ENCODE peak calls at places on chromosomes 12 and 14, in six cellular contexts. W is neural progenitor cell, A is GM23338, C is PC-3, T is MM.1S, H is SK-N-SH. X is an unnamed sample. For H3F3A, the result is how much of the 10 kb centered on the place peaks cover.

GRCh38 chr12:718756-719138 is 33.6 kb upstream of the WNK1 start:
- DNase-seq in A (no peak), H (no peak), T (no peak), W (no peak), C (no peak), X (no peak)

GRCh38 chr12:98425859-98426258 is 89.5 kb upstream of the TMPO start:
- DNase-seq in C (no peak), T (no peak), H (no peak), W (no peak), A (no peak), X (no peak)

GRCh38 chr12:53938276-53939140 is at the start of gene HOXC13:
- DNase-seq in A (peak), W (peak), H (peak), T (peak), C (peak), X (peak)

GRCh38 chr12:121781751-121782615 is 11.5 kb downstream of the RHOF start:
- DNase-seq in W (peak), T (no peak), C (peak), A (no peak), H (no peak), X (peak)

GRCh38 chr12:132152411-132152821 is 8.2 kb downstream of the NOC4L start:
- DNase-seq in A (no peak), C (no peak), T (no peak), H (no peak), W (no peak), X (no peak)

GRCh38 chr12:106195638-106196037 is 52.2 kb downstream of the CKAP4 start:
- DNase-seq in T (no peak), H (no peak), A (no peak), W (no peak), C (no peak), X (peak)

GRCh38 chr14:105420141-105420975 is 731 bp downstream of the MTA1 start:
- DNase-seq in W (no peak), H (peak), A (peak), C (no peak), T (no peak), X (no peak)

GRCh38 chr12:20653871-20654270 is 41.3 kb upstream of the SLCO1C1 start:
- DNase-seq in A (no peak), H (no peak), T (no peak), C (no peak), W (no peak), X (peak)

GRCh38 chr12:103924761-103925641 is 5.2 kb upstream of the HSP90B1 start:
- DNase-seq in T (peak), C (peak), W (no peak), H (no peak), A (no peak), X (peak)

GRCh38 chr12:113161415-113162016 is 12.0 kb downstream of the CFAP73 start:
- DNase-seq in C (peak), H (peak), W (peak), T (no peak), A (peak), X (no peak)

GRCh38 chr14:81219821-81220487 is 805 bp downstream of the GTF2A1 start:
- DNase-seq in W (peak), T (peak), H (peak), C (peak), A (peak), X (peak)

GRCh38 chr14:103023881-103024473 is 33.4 kb downstream of the CDC42BPB start:
- DNase-seq in A (no peak), C (peak), H (peak), W (no peak), T (no peak), X (peak)

GRCh38 chr12:2919249-2919648 is 28.6 kb downstream of the TULP3 start:
- DNase-seq in T (no peak), A (no peak), C (no peak), W (no peak), H (no peak), X (no peak)

GRCh38 chr12:67434653-67435375 is 165.7 kb downstream of the CAND1 start:
- DNase-seq in A (no peak), T (no peak), H (no peak), W (no peak), C (peak), X (peak)

GRCh38 chr14:66601932-66602578 is 94.1 kb downstream of the GPHN start:
- DNase-seq in W (no peak), T (no peak), H (no peak), C (no peak), A (no peak), X (no peak)

GRCh38 chr12:49703647-49704137 is 3.5 kb downstream of the FMNL3 start:
- DNase-seq in C (no peak), A (no peak), T (no peak), H (no peak), W (no peak), X (peak)

GRCh38 chr12:105315130-105315529 is 15.4 kb upstream of the C12orf75 start:
- DNase-seq in W (no peak), A (no peak), H (no peak), C (no peak), T (no peak), X (no peak)

GRCh38 chr14:89617471-89618291 is 200.6 kb upstream of the FOXN3 start:
- DNase-seq in C (peak), H (peak), A (peak), T (peak), W (peak), X (peak)

GRCh38 chr12:118737985-118738540 is 243.3 kb upstream of the SRRM4 start:
- DNase-seq in T (no peak), A (no peak), H (no peak), C (no peak), W (no peak), X (no peak)

GRCh38 chr12:121060149-121061001 is 21.3 kb upstream of the OASL start:
- DNase-seq in C (peak), A (peak), H (peak), T (peak), W (peak), X (peak)

GRCh38 chr14:105173901-105174894 is 5.6 kb upstream of the JAG2 start:
- DNase-seq in H (no peak), T (no peak), A (no peak), W (no peak), C (no peak), X (no peak)

GRCh38 chr12:115008951-115009350 is 325.0 kb upstream of the TBX3 start:
- DNase-seq in W (no peak), H (no peak), A (no peak), T (no peak), C (no peak), X (no peak)

GRCh38 chr14:28488658-28489057 is 277.9 kb upstream of the FOXG1 start:
- DNase-seq in W (no peak), T (no peak), H (no peak), A (no peak), C (no peak), X (no peak)

GRCh38 chr14:69667938-69668336 is 56.5 kb downstream of the SUSD6 start:
- DNase-seq in A (no peak), W (no peak), T (no peak), H (no peak), C (no peak), X (no peak)

GRCh38 chr14:102633906-102634595 is 41.6 kb downstream of the RCOR1 start:
- DNase-seq in H (no peak), A (no peak), W (no peak), C (no peak), T (no peak), X (no peak)

GRCh38 chr14:103348154-103348553 is 14.1 kb downstream of the EIF5 start:
- DNase-seq in W (no peak), H (no peak), C (no peak), T (no peak), A (no peak), X (peak)

GRCh38 chr14:80415636-80416035 is 204.3 kb upstream of the DIO2 start:
- DNase-seq in T (no peak), H (no peak), C (no peak), A (no peak), W (no peak), X (no peak)

GRCh38 chr12:55019784-55020183 is at the start of gene NEUROD4:
- DNase-seq in H (no peak), W (peak), T (peak), A (peak), C (peak), X (peak)

GRCh38 chr12:53738834-53739284 is 11.6 kb upstream of the CALCOCO1 start:
- DNase-seq in C (no peak), W (no peak), T (no peak), H (peak), A (peak), X (no peak)

GRCh38 chr14:74239848-74240793 is 872 bp downstream of the VSX2 start:
- DNase-seq in C (no peak), W (peak), H (peak), A (peak), T (no peak), X (peak)
- H2AFZ ChIP-seq in C (no peak), W (peak), H (no peak), A (peak), T (no peak), X (no peak)

GRCh38 chr14:65566820-65567522 is 154.4 kb downstream of the FUT8 start:
- DNase-seq in T (no peak), W (no peak), H (no peak), A (no peak), C (peak), X (no peak)

GRCh38 chr14:65560340-65561027 is 148.0 kb downstream of the FUT8 start:
- DNase-seq in W (no peak), A (no peak), T (no peak), C (no peak), H (no peak), X (peak)

GRCh38 chr14:65564370-65564769 is 151.8 kb downstream of the FUT8 start:
- DNase-seq in C (peak), H (no peak), W (no peak), A (no peak), T (no peak), X (no peak)

DNA sequence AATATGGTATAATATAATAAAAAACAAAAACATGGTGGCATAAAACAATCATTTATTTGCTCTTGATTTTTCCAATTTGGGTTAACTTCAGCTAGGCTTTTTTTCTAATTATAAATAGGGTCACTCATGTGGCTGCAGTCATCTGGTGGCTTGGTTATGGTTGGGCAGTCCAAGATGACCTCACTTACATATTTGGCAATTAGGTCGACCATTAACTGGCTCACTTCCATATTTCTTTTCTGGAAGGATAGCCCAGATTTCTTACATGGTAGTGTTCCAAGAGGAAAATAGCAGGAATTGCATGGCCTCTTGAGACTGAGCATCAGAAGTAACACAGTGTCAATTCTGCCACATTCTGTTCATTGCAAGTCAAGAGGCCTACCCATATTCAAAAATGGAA is 153.4 kb downstream of the FUT8 start:
- DNase-seq in H (no peak), A (no peak), W (no peak), C (no peak), T (no peak), X (peak)
- H3F3A ChIP-seq in H (under half), A (under half), W (under half), C (under half), T (under half), X (under half)

GRCh38 chr12:63276537-63277365 is 125.8 kb upstream of the AVPR1A start:
- DNase-seq in H (peak), W (peak), C (peak), T (peak), A (peak), X (peak)
- TF ChIP-seq EZH2phosphoT487 in H (no peak), W (no peak), C (no peak), T (no peak), A (no peak), X (no peak)

DNA sequence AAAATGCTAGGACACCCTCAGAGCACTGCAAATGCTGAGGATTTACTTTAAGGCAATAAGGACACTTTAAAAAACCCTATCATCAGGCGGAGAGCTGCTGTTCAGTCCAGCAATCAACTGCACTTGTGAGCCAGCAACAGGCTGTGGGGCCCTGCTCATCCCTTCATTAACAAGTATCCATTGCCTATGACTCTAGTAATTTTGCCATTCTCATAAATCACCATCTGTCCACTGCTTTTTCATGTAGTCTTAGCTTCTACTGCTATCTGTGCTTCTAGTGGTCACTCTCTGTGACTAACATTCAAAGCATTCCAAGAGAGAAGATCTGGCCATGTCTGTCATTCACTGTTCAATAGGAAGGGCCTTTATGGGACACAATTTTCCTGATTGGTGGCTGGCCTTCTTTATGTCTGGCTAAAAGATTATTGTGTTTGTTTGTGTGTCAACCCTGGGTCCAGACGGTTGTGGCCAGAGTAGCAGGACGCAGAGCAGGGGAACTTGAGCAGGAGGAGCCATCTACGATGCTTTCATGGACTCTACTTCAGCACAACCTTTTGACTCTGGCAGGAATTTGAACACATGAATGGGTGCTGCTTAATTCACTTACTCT is 3.6 kb upstream of the KRAS start:
- DNase-seq in H (no peak), T (no peak), W (no peak), C (no peak), A (no peak), X (peak)
- H2AFZ ChIP-seq in H (no peak), T (no peak), W (no peak), C (no peak), A (peak), X (no peak)

DNA sequence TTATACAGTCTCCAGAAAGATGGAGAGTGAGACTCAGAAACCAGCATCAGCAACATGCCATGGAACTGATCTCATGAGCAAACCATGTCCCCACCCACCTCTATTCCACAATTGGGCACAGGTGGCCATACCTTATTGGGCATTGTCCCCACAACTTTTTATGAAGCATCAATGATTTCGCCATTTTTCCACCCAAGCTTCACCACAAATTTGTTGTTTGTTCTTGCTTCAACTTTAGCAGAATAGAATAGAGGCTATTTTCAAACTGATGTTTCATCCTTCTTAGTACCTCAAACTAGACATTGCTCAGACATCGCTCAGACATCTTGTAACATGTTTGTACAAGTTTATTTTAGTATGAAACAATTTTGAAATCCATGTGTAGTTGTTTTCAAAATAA is 112.5 kb upstream of the TMTC2 start:
- DNase-seq in W (no peak), C (no peak), A (no peak), T (no peak), H (no peak), X (no peak)
- H3F3A ChIP-seq in W (under half), C (under half), A (under half), T (under half), H (under half), X (under half)